ENCODE peak calls at places on chromosomes 6 and 20, in six cellular contexts. L is PC-9, D is esophagus squamous epithelium, Q is WERI-Rb-1, C is psoas muscle, R is left ventricle myocardium inferior. O is an unnamed sample.

GRCh38 chr6:130394238-130394637 is 28.4 kb downstream of the TMEM200A start:
- DNase-seq in L (no peak), D (no peak), Q (no peak), C (no peak), R (no peak), O (no peak)

GRCh38 chr20:56447227-56447626 is 21.2 kb upstream of the RTF2 start:
- DNase-seq in L (peak), D (no peak), Q (no peak), C (no peak), R (no peak), O (no peak)

GRCh38 chr6:63584125-63584514 is 11.8 kb downstream of the LOC128125822 start:
- DNase-seq in L (no peak), D (no peak), Q (no peak), C (no peak), R (no peak), O (no peak)

GRCh38 chr6:117469791-117470190 is 12.7 kb upstream of the DCBLD1 start:
- DNase-seq in L (no peak), D (no peak), Q (no peak), C (no peak), R (no peak), O (no peak)

GRCh38 chr6:53032853-53033252 is 32.4 kb upstream of the FBXO9 start:
- DNase-seq in L (no peak), D (no peak), Q (no peak), C (no peak), R (no peak), O (no peak)

GRCh38 chr6:36626636-36627035 is 32.5 kb downstream of the SRSF3 start:
- DNase-seq in L (no peak), D (no peak), Q (no peak), C (no peak), R (no peak), O (no peak)

GRCh38 chr20:57440678-57441509 is 49.7 kb downstream of the RBM38 start:
- DNase-seq in L (no peak), D (no peak), Q (peak), C (peak), R (peak), O (no peak)

GRCh38 chr6:52261229-52261628 is 16.9 kb upstream of the IL17F start:
- DNase-seq in L (no peak), D (no peak), Q (no peak), C (no peak), R (no peak), O (no peak)

GRCh38 chr6:100088009-100088408 is 94.0 kb upstream of the MCHR2 start:
- DNase-seq in L (no peak), D (no peak), Q (no peak), C (no peak), R (no peak), O (peak)

GRCh38 chr6:165737396-165737795 is 74.4 kb upstream of the PDE10A start:
- DNase-seq in L (no peak), D (no peak), Q (no peak), C (no peak), R (no peak), O (no peak)

GRCh38 chr6:121597654-121598053 is 162.2 kb downstream of the GJA1 start:
- DNase-seq in L (no peak), D (no peak), Q (no peak), C (no peak), R (no peak), O (peak)

GRCh38 chr6:145809211-145809610 is 5.4 kb downstream of the FBXO30 start:
- DNase-seq in L (no peak), D (no peak), Q (no peak), C (no peak), R (no peak), O (no peak)

GRCh38 chr6:25083784-25084507 is 148.2 kb upstream of the RIPOR2 start:
- DNase-seq in L (no peak), D (no peak), Q (no peak), C (no peak), R (no peak), O (no peak)

GRCh38 chr20:3242167-3242692 is 3.2 kb upstream of the SLC4A11 start:
- DNase-seq in L (peak), D (no peak), Q (no peak), C (no peak), R (no peak), O (no peak)

DNA sequence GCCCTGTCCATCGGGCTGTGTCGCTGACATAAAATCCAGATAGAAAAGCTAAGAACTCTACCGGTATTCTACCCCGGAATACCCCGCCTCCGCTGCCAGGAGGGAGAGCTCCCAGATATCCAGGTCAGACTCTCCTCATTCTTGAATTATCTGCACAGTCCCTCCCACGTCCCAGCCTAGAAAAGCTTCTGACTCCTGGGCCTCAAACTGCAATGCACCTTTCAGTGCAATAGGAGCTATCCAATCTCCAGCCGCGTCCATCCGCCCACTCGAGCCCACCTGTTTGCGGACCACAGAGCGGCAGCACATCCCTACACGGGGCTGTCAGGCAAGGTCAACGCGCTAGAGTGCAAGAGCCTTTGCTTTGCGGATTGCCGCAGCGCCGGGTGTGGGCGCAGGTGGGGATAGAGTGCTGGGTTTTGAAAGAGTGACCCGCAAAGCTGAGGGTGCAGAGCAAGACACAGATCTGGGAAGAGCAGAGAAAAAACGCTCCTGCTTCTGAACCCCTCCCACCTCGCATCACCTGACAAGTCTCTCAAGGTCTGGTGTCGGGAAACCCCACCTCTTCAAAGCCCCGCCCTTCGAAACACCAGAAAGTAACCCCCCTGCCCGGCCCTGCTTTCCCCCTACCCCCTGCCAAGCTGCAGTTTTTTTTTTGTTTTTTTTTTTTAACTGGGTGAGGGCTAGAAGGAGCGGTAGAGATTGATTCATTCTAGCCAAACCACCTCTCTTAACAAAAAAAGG is 1.3 kb downstream of the TAPBP start:
- DNase-seq in L (peak), D (no peak), Q (peak), C (peak), R (peak), O (peak)
- H3K27ac ChIP-seq in L (peak), D (peak), Q (no peak), C (peak), R (peak), O (peak)

GRCh38 chr6:78513856-78514255 is 353.5 kb upstream of the IRAK1BP1 start:
- DNase-seq in L (no peak), D (no peak), Q (peak), C (no peak), R (no peak), O (no peak)
- TF ChIP-seq CTCF in L (no peak), D (no peak), Q (peak), C (no peak), R (no peak), O (no peak)

GRCh38 chr6:88339816-88340215 is 173.7 kb upstream of the CNR1 start:
- DNase-seq in L (no peak), D (no peak), Q (no peak), C (no peak), R (no peak), O (no peak)
- H3K27ac ChIP-seq in L (no peak), D (no peak), Q (no peak), C (no peak), R (no peak), O (no peak)

GRCh38 chr6:12356983-12357972 is 67.1 kb downstream of the EDN1 start:
- DNase-seq in L (no peak), D (no peak), Q (no peak), C (no peak), R (no peak), O (no peak)

GRCh38 chr6:12356431-12356830 is 66.3 kb downstream of the EDN1 start:
- DNase-seq in L (no peak), D (no peak), Q (no peak), C (no peak), R (no peak), O (no peak)

GRCh38 chr6:12355354-12355753 is 65.2 kb downstream of the EDN1 start:
- DNase-seq in L (no peak), D (no peak), Q (no peak), C (no peak), R (no peak), O (peak)

GRCh38 chr6:12361042-12361765 is 71.0 kb downstream of the EDN1 start:
- DNase-seq in L (no peak), D (no peak), Q (no peak), C (no peak), R (no peak), O (no peak)

GRCh38 chr6:12359051-12359450 is 68.9 kb downstream of the EDN1 start:
- DNase-seq in L (no peak), D (no peak), Q (no peak), C (no peak), R (no peak), O (no peak)
- TF ChIP-seq CTCF in L (no peak), D (no peak), Q (no peak), C (no peak), R (no peak), O (no peak)

GRCh38 chr6:158923801-158924498 is 76.1 kb downstream of the RSPH3 start:
- DNase-seq in L (no peak), D (no peak), Q (no peak), C (no peak), R (no peak), O (no peak)

GRCh38 chr6:158928068-158928467 is 71.9 kb downstream of the RSPH3 start:
- DNase-seq in L (no peak), D (no peak), Q (no peak), C (no peak), R (no peak), O (no peak)

GRCh38 chr6:158926429-158926828 is 73.6 kb downstream of the RSPH3 start:
- DNase-seq in L (no peak), D (no peak), Q (no peak), C (no peak), R (no peak), O (no peak)

DNA sequence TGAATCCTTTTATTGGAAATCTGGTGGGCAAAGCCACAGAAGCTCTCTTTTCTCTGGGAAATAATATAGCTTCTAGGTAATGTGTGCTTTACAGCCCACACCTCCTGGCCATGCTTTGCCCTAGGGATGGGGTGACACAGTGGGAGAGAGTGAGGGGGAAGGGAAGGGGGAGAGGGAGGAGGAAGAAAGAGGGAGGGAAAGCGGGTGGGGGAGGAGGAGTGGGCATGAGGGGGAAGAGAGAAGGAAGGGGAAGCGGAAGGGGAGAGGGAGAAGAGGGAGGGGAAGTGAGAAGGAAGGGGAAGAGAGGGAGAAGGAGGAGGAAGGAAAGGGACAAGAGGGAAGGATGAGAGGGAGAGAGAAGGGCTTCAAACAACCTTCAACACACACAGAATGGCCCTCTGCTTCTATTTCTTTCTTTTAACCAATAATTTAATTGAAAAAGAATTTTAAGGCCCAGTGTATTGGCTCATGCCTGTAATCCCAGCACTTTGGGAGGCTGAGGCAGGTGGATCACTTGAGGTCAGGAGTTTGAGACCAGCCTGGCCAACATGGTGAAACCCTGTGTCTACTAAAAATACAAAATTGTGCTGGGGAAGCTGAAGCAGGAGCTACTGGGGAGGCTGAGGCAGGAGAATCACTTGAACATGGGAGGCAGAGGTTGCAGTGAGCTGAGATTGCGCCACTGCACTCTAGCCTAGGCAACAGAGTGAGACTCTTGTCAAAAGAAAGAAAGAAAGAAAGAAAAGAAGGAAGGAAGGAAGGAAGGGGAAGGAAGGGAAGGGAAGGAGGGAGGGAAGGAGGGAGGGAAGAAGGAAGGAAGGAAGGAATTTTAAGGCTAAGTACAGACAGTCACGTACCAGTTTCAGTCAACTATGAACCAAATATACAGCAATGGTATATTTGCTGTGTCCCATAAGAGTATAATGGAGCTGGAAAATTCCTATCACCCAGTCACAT is 75.2 kb downstream of the RSPH3 start:
- DNase-seq in L (no peak), D (no peak), Q (no peak), C (no peak), R (no peak), O (no peak)
- H3K27ac ChIP-seq in L (no peak), D (no peak), Q (no peak), C (no peak), R (no peak), O (no peak)

GRCh38 chr20:50713677-50714101 is 17.7 kb upstream of the PARD6B start:
- DNase-seq in L (no peak), D (no peak), Q (peak), C (no peak), R (no peak), O (no peak)
- TF ChIP-seq CTCF in L (no peak), D (no peak), Q (peak), C (peak), R (peak), O (no peak)

DNA sequence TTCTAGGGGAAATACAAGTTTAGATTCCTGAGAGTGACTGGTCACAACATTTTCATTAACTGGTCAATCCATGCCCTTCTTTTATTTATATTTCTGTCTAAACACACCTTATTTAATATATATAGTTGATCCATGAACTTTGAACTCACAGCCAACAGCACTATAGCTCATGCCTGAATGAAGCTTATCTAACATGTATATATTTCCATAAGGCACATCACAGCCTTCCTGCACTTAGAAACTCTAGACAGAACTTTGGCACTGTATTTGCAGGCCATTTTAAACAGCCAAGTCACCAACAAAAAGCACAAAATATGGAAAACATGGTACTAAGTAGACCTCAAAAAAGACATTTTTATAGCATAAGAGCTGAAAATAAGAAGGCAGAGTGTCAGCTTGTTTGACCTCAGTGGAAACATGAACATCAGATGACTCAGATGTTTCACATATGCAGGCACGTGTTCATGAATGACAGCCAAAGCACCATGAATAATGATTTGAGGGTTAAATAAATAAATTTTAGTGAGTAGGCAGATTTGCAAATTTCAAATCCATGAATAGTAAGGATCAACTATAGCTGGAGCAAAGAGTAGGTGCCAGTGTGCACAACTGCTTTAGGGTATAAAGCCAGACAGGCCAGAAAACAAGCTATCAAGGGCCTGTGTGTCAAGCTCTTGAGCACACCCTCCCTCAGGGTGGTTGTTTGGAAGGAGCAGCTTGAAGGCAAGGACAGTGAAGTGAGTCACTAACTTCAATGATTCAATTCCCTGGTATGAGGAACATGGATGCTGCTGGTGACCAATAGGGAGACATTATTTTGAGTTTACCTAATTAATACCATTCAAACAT is 88.9 kb upstream of the NT5E start:
- DNase-seq in L (peak), D (no peak), Q (no peak), C (no peak), R (no peak), O (peak)
- H3K27ac ChIP-seq in L (peak), D (no peak), Q (no peak), C (no peak), R (no peak), O (peak)

GRCh38 chr6:144809120-144809519 is 524.0 kb downstream of the UTRN start:
- DNase-seq in L (peak), D (no peak), Q (no peak), C (no peak), R (no peak), O (peak)

GRCh38 chr6:144805049-144805448 is 519.9 kb downstream of the UTRN start:
- DNase-seq in L (no peak), D (no peak), Q (no peak), C (no peak), R (no peak), O (no peak)

GRCh38 chr6:144804246-144804790 is 519.2 kb downstream of the UTRN start:
- DNase-seq in L (no peak), D (no peak), Q (no peak), C (no peak), R (no peak), O (no peak)

GRCh38 chr6:144809969-144810368 is 524.8 kb downstream of the UTRN start:
- DNase-seq in L (no peak), D (no peak), Q (no peak), C (no peak), R (no peak), O (no peak)

GRCh38 chr6:144806222-144806621 is 521.1 kb downstream of the UTRN start:
- DNase-seq in L (no peak), D (no peak), Q (no peak), C (no peak), R (no peak), O (no peak)
- TF ChIP-seq CTCF in L (no peak), D (no peak), Q (no peak), C (no peak), R (no peak), O (no peak)